ENCODE peak calls at places on chromosomes 3 and 15, in six cellular contexts. R is activated CD8-positive, alpha-beta T cell treated with anti-CD3 and anti-CD28 coated beads for 36 hours; X is C1 segment of cervical spinal cord; T is DMS153; D is stimulated activated naive B cell treated with anti-CD40 and anti-IgM and Interleukin-4, amounts not matched to agents 10 μg/mL and 1 μg/mL and 100 μg/mL, for 72 hours; H is islet precursor cell. C is an unnamed sample.
A peak's percentile ranks its signal among the peaks of the same experiment; 100 is the strongest.

GRCh38 chr3:149512073-149512782 is 37.7 kb downstream of the TM4SF4 start:
- DNase-seq in R (peak; percentile 53), X (peak; percentile 17), T (peak; percentile 67), D (no peak), H (peak; percentile 84), C (no peak)

GRCh38 chr3:196849180-196849721 is 18.5 kb upstream of the SENP5 start:
- DNase-seq in R (no peak), X (no peak), T (no peak), D (no peak), H (no peak), C (no peak)

GRCh38 chr15:44883219-44883900 is 73.1 kb upstream of the TERB2 start:
- DNase-seq in R (peak; percentile 41), X (no peak), T (no peak), D (peak; percentile 26), H (no peak), C (no peak)

GRCh38 chr15:19984101-19984500 is 557.5 kb downstream of the GOLGA6L6 start:
- DNase-seq in R (no peak), X (no peak), T (no peak), D (no peak), H (no peak), C (no peak)

GRCh38 chr3:62587169-62587568 is 213.8 kb upstream of the FEZF2 start:
- DNase-seq in R (no peak), X (no peak), T (no peak), D (no peak), H (no peak), C (no peak)

GRCh38 chr15:76973362-76973743 is 21.6 kb upstream of the PSTPIP1 start:
- DNase-seq in R (peak; percentile 86), X (peak; percentile 40), T (no peak), D (no peak), H (peak; percentile 64), C (peak; percentile 54)

GRCh38 chr3:106001923-106002322 is 133.1 kb upstream of the CBLB start:
- DNase-seq in R (no peak), X (no peak), T (no peak), D (no peak), H (no peak), C (no peak)

GRCh38 chr15:48862705-48863104 is 15.2 kb upstream of the EID1 start:
- DNase-seq in R (peak; percentile 33), X (no peak), T (no peak), D (no peak), H (no peak), C (no peak)

GRCh38 chr3:181327349-181327748 is 337.8 kb upstream of the DNAJC19 start:
- DNase-seq in R (no peak), X (no peak), T (no peak), D (no peak), H (no peak), C (no peak)

GRCh38 chr3:108011616-108012015 is 79.2 kb downstream of the CD47 start:
- DNase-seq in R (no peak), X (no peak), T (no peak), D (no peak), H (peak; percentile 40), C (no peak)

GRCh38 chr3:180066598-180066997 is 29.9 kb upstream of the PEX5L start:
- DNase-seq in R (no peak), X (no peak), T (no peak), D (no peak), H (no peak), C (no peak)

GRCh38 chr3:142993958-142994442 is 7.4 kb upstream of the U2SURP start:
- DNase-seq in R (peak; percentile 81), X (peak; percentile 18), T (peak; percentile 39), D (peak; percentile 20), H (peak; percentile 67), C (peak; percentile 32)

GRCh38 chr15:44035781-44036699 is 159.0 kb downstream of the FRMD5 start:
- DNase-seq in R (no peak), X (no peak), T (no peak), D (no peak), H (no peak), C (no peak)

GRCh38 chr3:58041182-58041825 is 33.1 kb downstream of the FLNB start:
- DNase-seq in R (peak; percentile 22), X (no peak), T (no peak), D (no peak), H (peak; percentile 77), C (no peak)

GRCh38 chr15:33700695-33701303 is 267.5 kb upstream of the CHRM5 start:
- DNase-seq in R (peak; percentile 76), X (peak; percentile 16), T (peak; percentile 4), D (peak; percentile 60), H (peak; percentile 89), C (peak; percentile 34)

GRCh38 chr15:26869628-26870027 is 2.8 kb downstream of the GABRA5 start:
- DNase-seq in R (no peak), X (no peak), T (no peak), D (no peak), H (no peak), C (no peak)

GRCh38 chr15:70276401-70276800 is 178.7 kb upstream of the TLE3 start:
- DNase-seq in R (no peak), X (no peak), T (no peak), D (no peak), H (no peak), C (no peak)

GRCh38 chr15:101353240-101353639 is 58.2 kb upstream of the SNRPA1 start:
- DNase-seq in R (no peak), X (no peak), T (no peak), D (no peak), H (no peak), C (no peak)

GRCh38 chr3:136277115-136277514 is 27.0 kb downstream of the PCCB start:
- DNase-seq in R (no peak), X (no peak), T (peak; percentile 24), D (no peak), H (no peak), C (no peak)

GRCh38 chr3:13420051-13420816 is at the start of gene NUP210:
- DNase-seq in R (peak; percentile 74), X (no peak), T (peak; percentile 1), D (peak; percentile 58), H (no peak), C (no peak)

GRCh38 chr15:41115088-41115651 is 910 bp downstream of the INO80 start:
- DNase-seq in R (no peak), X (no peak), T (no peak), D (no peak), H (no peak), C (no peak)

GRCh38 chr15:40952301-40952900 is 870 bp upstream of the CHAC1 start:
- DNase-seq in R (no peak), X (no peak), T (no peak), D (no peak), H (peak; percentile 68), C (no peak)

GRCh38 chr3:98068824-98069223 is 18.1 kb upstream of the OR5AC2 start:
- DNase-seq in R (no peak), X (no peak), T (no peak), D (no peak), H (no peak), C (no peak)

GRCh38 chr3:195366200-195366910 is 76.5 kb downstream of the ACAP2 start:
- DNase-seq in R (no peak), X (no peak), T (no peak), D (no peak), H (no peak), C (no peak)

GRCh38 chr3:46699846-46700523 is 1.2 kb upstream of the TMIE start:
- DNase-seq in R (no peak), X (peak; percentile 13), T (no peak), D (no peak), H (no peak), C (no peak)

GRCh38 chr3:125143982-125144652 is 68.4 kb downstream of the SLC12A8 start:
- DNase-seq in R (no peak), X (no peak), T (no peak), D (no peak), H (no peak), C (no peak)

GRCh38 chr15:34883633-34884032 is 85.9 kb downstream of the AQR start:
- DNase-seq in R (no peak), X (no peak), T (no peak), D (no peak), H (no peak), C (no peak)

C was measured in stimulated activated CD8-positive, alpha-beta memory T cell treated with anti-CD3 and anti-CD28 coated beads, Interleukin-12 subunit alpha, Interleukin-12 subunit beta, amount 100 ng/mL, for 1 hour.